ENCODE peak calls at places on chromosomes 12 and 14, in six cellular contexts. J is psoas muscle, N is bronchial epithelial cell, E is gastrocnemius medialis, H is astrocyte of the spinal cord, V is fibroblast of villous mesenchyme. L is an unnamed sample.
A peak's percentile ranks its signal among the peaks of the same experiment; 100 is the strongest.

GRCh38 chr14:24943024-24943423 is 106.9 kb downstream of the STXBP6 start:
- DNase-seq in J (peak; percentile 59), N (no peak), E (peak; percentile 61), H (no peak), V (no peak), L (peak; percentile 79)

GRCh38 chr12:76264617-76265016 is 83.6 kb downstream of the BBS10 start:
- DNase-seq in J (no peak), N (peak; percentile 90), E (no peak), H (no peak), V (peak; percentile 51), L (no peak)

GRCh38 chr12:32159925-32160324 is 53.3 kb downstream of the BICD1 start:
- DNase-seq in J (no peak), N (no peak), E (peak; percentile 19), H (peak; percentile 34), V (peak; percentile 11), L (no peak)

GRCh38 chr14:50954811-50955372 is 10.6 kb upstream of the PYGL start:
- DNase-seq in J (no peak), N (peak; percentile 88), E (no peak), H (peak; percentile 75), V (peak; percentile 69), L (no peak)

GRCh38 chr12:120972870-120973543 is 5.3 kb upstream of the HNF1A start:
- DNase-seq in J (no peak), N (no peak), E (no peak), H (no peak), V (no peak), L (no peak)

GRCh38 chr14:77645520-77646230 is 29.2 kb upstream of the SPTLC2 start:
- DNase-seq in J (no peak), N (no peak), E (no peak), H (no peak), V (no peak), L (no peak)

GRCh38 chr12:50612882-50613281 is 108.1 kb downstream of the DIP2B start:
- DNase-seq in J (no peak), N (no peak), E (no peak), H (no peak), V (no peak), L (no peak)

GRCh38 chr12:85872497-85873091 is 1.5 kb upstream of the NTS start:
- DNase-seq in J (no peak), N (peak; percentile 64), E (no peak), H (peak; percentile 71), V (peak; percentile 65), L (no peak)

GRCh38 chr12:109822951-109823411 is 10.2 kb downstream of the TRPV4 start:
- DNase-seq in J (peak; percentile 37), N (peak; percentile 13), E (no peak), H (no peak), V (no peak), L (no peak)

GRCh38 chr12:127964717-127965116 is 302.3 kb upstream of the TMEM132C start:
- DNase-seq in J (no peak), N (no peak), E (no peak), H (peak; percentile 39), V (peak; percentile 78), L (no peak)

GRCh38 chr14:65600742-65601141 is 188.2 kb downstream of the FUT8 start:
- DNase-seq in J (no peak), N (peak; percentile 65), E (no peak), H (no peak), V (no peak), L (no peak)

GRCh38 chr14:79018846-79019245 is 848.7 kb downstream of the NRXN3 start:
- DNase-seq in J (no peak), N (peak; percentile 80), E (no peak), H (peak; percentile 73), V (peak; percentile 35), L (no peak)

GRCh38 chr14:52551696-52552062 is 626 bp downstream of the TXNDC16 start:
- DNase-seq in J (no peak), N (peak; percentile 52), E (no peak), H (peak; percentile 52), V (peak; percentile 30), L (no peak)

GRCh38 chr14:63453443-63453936 is 89.7 kb downstream of the PPP2R5E start:
- DNase-seq in J (no peak), N (peak; percentile 53), E (no peak), H (no peak), V (peak; percentile 41), L (no peak)

GRCh38 chr12:7645395-7646177 is 20.1 kb downstream of the APOBEC1 start:
- DNase-seq in J (no peak), N (peak; percentile 25), E (no peak), H (peak; percentile 39), V (peak; percentile 29), L (no peak)

GRCh38 chr12:54220092-54220557 is 31.3 kb upstream of the SMUG1 start:
- DNase-seq in J (peak; percentile 63), N (peak; percentile 74), E (peak; percentile 55), H (peak; percentile 74), V (peak; percentile 84), L (peak; percentile 94)

GRCh38 chr12:55974308-55974724 is 438 bp downstream of the RAB5B start:
- DNase-seq in J (no peak), N (peak; percentile 43), E (peak; percentile 57), H (peak; percentile 46), V (peak; percentile 56), L (no peak)

GRCh38 chr14:58749066-58749669 is 111.4 kb downstream of the DACT1 start:
- DNase-seq in J (no peak), N (peak; percentile 74), E (no peak), H (peak; percentile 95), V (peak; percentile 99), L (no peak)

GRCh38 chr14:32560213-32560857 is 231.2 kb downstream of the AKAP6 start:
- DNase-seq in J (peak; percentile 18), N (peak; percentile 86), E (peak; percentile 51), H (peak; percentile 80), V (peak; percentile 84), L (peak; percentile 35)

GRCh38 chr12:49565119-49565955 is 2.6 kb downstream of the MCRS1 start:
- DNase-seq in J (no peak), N (no peak), E (peak; percentile 57), H (no peak), V (no peak), L (no peak)

GRCh38 chr12:52332381-52332780 is 11.2 kb upstream of the KRT83 start:
- DNase-seq in J (no peak), N (no peak), E (no peak), H (no peak), V (no peak), L (no peak)

GRCh38 chr12:94202245-94203180 is 54.1 kb downstream of the PLXNC1 start:
- DNase-seq in J (no peak), N (peak; percentile 89), E (no peak), H (no peak), V (no peak), L (no peak)

GRCh38 chr12:89276860-89277259 is 75.4 kb downstream of the DUSP6 start:
- DNase-seq in J (no peak), N (no peak), E (no peak), H (no peak), V (no peak), L (no peak)

GRCh38 chr12:69904761-69905160 is 79.7 kb downstream of the MYRFL start:
- DNase-seq in J (no peak), N (no peak), E (no peak), H (peak; percentile 68), V (peak; percentile 31), L (no peak)

GRCh38 chr12:25929096-25929637 is 29.3 kb upstream of the RASSF8 start:
- DNase-seq in J (no peak), N (peak; percentile 47), E (no peak), H (no peak), V (peak; percentile 6), L (no peak)

GRCh38 chr12:51661836-51662235 is 70.8 kb downstream of the SCN8A start:
- DNase-seq in J (no peak), N (no peak), E (no peak), H (no peak), V (no peak), L (no peak)

GRCh38 chr12:76549131-76549530 is 10.4 kb downstream of the OSBPL8 start:
- DNase-seq in J (no peak), N (no peak), E (no peak), H (peak; percentile 55), V (no peak), L (no peak)

GRCh38 chr14:25833341-25834121 is 764.3 kb downstream of the NOVA1 start:
- DNase-seq in J (no peak), N (peak; percentile 36), E (no peak), H (peak; percentile 29), V (peak; percentile 13), L (no peak)

GRCh38 chr14:58662028-58662427 is 24.3 kb downstream of the DACT1 start:
- DNase-seq in J (no peak), N (no peak), E (no peak), H (no peak), V (peak; percentile 7), L (no peak)

GRCh38 chr14:75401356-75401755 is 26.5 kb upstream of the JDP2 start:
- DNase-seq in J (peak; percentile 52), N (no peak), E (peak; percentile 77), H (peak; percentile 24), V (peak; percentile 71), L (peak; percentile 57)

GRCh38 chr12:91272456-91273063 is 89.9 kb upstream of the DCN start:
- DNase-seq in J (peak; percentile 79), N (no peak), E (peak; percentile 84), H (peak; percentile 85), V (peak; percentile 73), L (peak; percentile 72)

GRCh38 chr12:89883630-89884364 is 175.2 kb upstream of the ATP2B1 start:
- DNase-seq in J (no peak), N (no peak), E (no peak), H (peak; percentile 70), V (no peak), L (no peak)

GRCh38 chr12:132003846-132004245 is 54.1 kb downstream of the EP400 start:
- DNase-seq in J (no peak), N (no peak), E (no peak), H (peak; percentile 55), V (no peak), L (no peak)

DNA sequence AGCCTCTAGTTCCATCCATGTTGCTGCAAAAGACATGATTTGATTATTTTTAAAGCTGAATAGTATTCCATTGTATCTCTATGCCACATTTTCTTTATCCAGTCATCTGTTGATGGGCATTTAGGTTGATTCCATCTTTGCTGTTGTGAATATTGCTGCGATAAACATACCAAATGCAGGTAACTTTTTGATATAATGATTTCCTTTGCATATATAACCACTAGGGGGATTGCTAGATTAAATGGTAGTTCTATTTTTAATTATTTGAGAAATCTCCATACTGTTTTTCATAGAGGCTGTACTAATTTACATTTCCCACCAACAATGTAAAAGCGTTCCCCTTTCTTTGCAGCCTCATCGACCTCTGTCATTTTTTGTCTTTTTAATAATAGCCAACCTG is 342.5 kb downstream of the MDGA2 start:
- DNase-seq in J (no peak), N (no peak), E (no peak), H (no peak), V (no peak), L (no peak)
- TF ChIP-seq CTCF in J (no peak), N (no peak), E (no peak), H (peak; percentile 10), V (no peak), L (no peak)

GRCh38 chr12:3744216-3744883 is 8.6 kb downstream of the CRACR2A start:
- DNase-seq in J (no peak), N (no peak), E (no peak), H (no peak), V (no peak), L (no peak)
- TF ChIP-seq CTCF in J (no peak), N (no peak), E (no peak), H (peak; percentile 14), V (no peak), L (no peak)

GRCh38 chr14:91059576-91060471 is 617 bp downstream of the RPS6KA5 start:
- DNase-seq in J (peak; percentile 71), N (peak; percentile 20), E (peak; percentile 49), H (no peak), V (no peak), L (peak; percentile 28)
- TF ChIP-seq CTCF in J (peak; percentile 30), N (peak; percentile 37), E (peak; percentile 33), H (no peak), V (no peak), L (no peak)

GRCh38 chr14:57378661-57379060 is 11.7 kb upstream of the NAA30 start:
- DNase-seq in J (no peak), N (no peak), E (no peak), H (peak; percentile 15), V (no peak), L (no peak)
- TF ChIP-seq CTCF in J (no peak), N (no peak), E (no peak), H (peak; percentile 11), V (no peak), L (no peak)

L was measured in lower leg skin.